ENCODE peak calls at places on chromosomes 13 and 19, in four cellular contexts. R is HepG2, F is GM12878, B is K562. K is an unnamed sample.

GRCh38 chr13:109576331-109576813 is 210.0 kb downstream of the IRS2 start:
- DNase-seq in B (no peak), F (no peak), R (no peak), K (no peak)

GRCh38 chr19:46621191-46622117 is 3.4 kb downstream of the PTGIR start:
- DNase-seq in B (no peak), R (no peak), F (no peak), K (no peak)

GRCh38 chr13:58852076-58852475 is 1220.5 kb downstream of the PCDH17 start:
- DNase-seq in F (no peak), R (no peak), B (no peak), K (peak)

GRCh38 chr13:93966267-93966936 is 513.1 kb downstream of the DCT start:
- DNase-seq in F (no peak), B (no peak), R (peak), K (no peak)

GRCh38 chr13:50911051-50911690 is 1.6 kb downstream of the RNASEH2B start:
- DNase-seq in R (peak), F (no peak), B (peak), K (peak)

GRCh38 chr19:36041831-36042230 is 9.2 kb upstream of the CLIP3 start:
- DNase-seq in F (no peak), R (peak), B (no peak), K (peak)

GRCh38 chr13:93233997-93234416 is 7.4 kb downstream of the GPC6 start:
- DNase-seq in F (no peak), B (no peak), R (peak), K (no peak)

GRCh38 chr19:4278926-4279529 is at the start of gene SHD:
- DNase-seq in B (peak), R (no peak), F (no peak), K (no peak)

GRCh38 chr19:5976768-5977167 is 1.2 kb downstream of the RANBP3 start:
- DNase-seq in B (no peak), F (no peak), R (no peak), K (no peak)

GRCh38 chr19:12945479-12946091 is at the start of gene RAD23A:
- DNase-seq in R (peak), B (peak), F (peak), K (peak)

GRCh38 chr13:91722267-91722884 is 324.0 kb downstream of the GPC5 start:
- DNase-seq in B (peak), F (no peak), R (no peak), K (peak)

GRCh38 chr13:87669379-87669978 is 1.7 kb upstream of the SLITRK5 start:
- DNase-seq in F (no peak), R (peak), B (no peak), K (peak)

GRCh38 chr13:98869408-98870090 is 108.3 kb downstream of the DOCK9 start:
- DNase-seq in B (peak), F (no peak), R (no peak), K (peak)

GRCh38 chr13:42876810-42877550 is 95.6 kb downstream of the FAM216B start:
- DNase-seq in F (no peak), R (no peak), B (no peak), K (no peak)

GRCh38 chr13:97241761-97242160 is 19.6 kb downstream of the MBNL2 start:
- DNase-seq in R (no peak), B (no peak), F (no peak), K (peak)

GRCh38 chr19:58535857-58536256 is 8.0 kb upstream of the TRIM28 start:
- DNase-seq in B (no peak), R (no peak), F (no peak), K (no peak)

GRCh38 chr19:17974551-17974950 is 7.6 kb downstream of the KCNN1 start:
- DNase-seq in B (no peak), R (no peak), F (no peak), K (no peak)

GRCh38 chr13:102131246-102131645 is 270.6 kb downstream of the FGF14 start:
- DNase-seq in B (no peak), F (no peak), R (no peak), K (no peak)

GRCh38 chr13:99280166-99280565 is 22.0 kb upstream of the GPR18 start:
- DNase-seq in F (no peak), R (no peak), B (no peak), K (no peak)

GRCh38 chr13:106400282-106400681 is 135.2 kb downstream of the EFNB2 start:
- DNase-seq in B (no peak), F (no peak), R (no peak), K (no peak)

GRCh38 chr13:41136396-41137031 is 3.9 kb upstream of the KBTBD6 start:
- DNase-seq in R (no peak), F (no peak), B (peak), K (no peak)

GRCh38 chr19:6718111-6718740 is 2.2 kb downstream of the C3 start:
- DNase-seq in B (peak), R (no peak), F (no peak), K (no peak)

GRCh38 chr13:21744149-21744548 is 73.3 kb downstream of the FGF9 start:
- DNase-seq in R (no peak), B (no peak), F (no peak), K (no peak)

GRCh38 chr19:48487944-48488343 is 18.8 kb downstream of the CYTH2 start:
- DNase-seq in R (peak), B (no peak), F (no peak), K (peak)

GRCh38 chr19:1102407-1103106 is 1.2 kb upstream of the GPX4 start:
- DNase-seq in F (peak), B (no peak), R (peak), K (peak)

GRCh38 chr13:50990540-50991506 is 81.2 kb downstream of the RNASEH2B start:
- DNase-seq in B (no peak), F (no peak), R (no peak), K (peak)

GRCh38 chr13:112873851-112874750 is 94.9 kb upstream of the MCF2L start:
- DNase-seq in B (peak), R (peak), F (no peak), K (peak)

GRCh38 chr13:33369073-33369472 is 83.5 kb upstream of the STARD13 start:
- DNase-seq in F (no peak), R (no peak), B (no peak), K (no peak)

GRCh38 chr19:12156254-12157058 is at the start of gene ZNF625:
- DNase-seq in B (no peak), F (peak), R (peak), K (peak)

GRCh38 chr13:44293908-44294735 is 79.5 kb upstream of the SERP2 start:
- DNase-seq in B (no peak), F (no peak), R (no peak), K (peak)

GRCh38 chr19:18340237-18340989 is at the start of gene PGPEP1:
- DNase-seq in B (peak), F (no peak), R (no peak), K (peak)

GRCh38 chr19:2762783-2763496 is 20.1 kb downstream of the SGTA start:
- DNase-seq in B (no peak), R (no peak), F (no peak), K (no peak)

GRCh38 chr19:49705919-49706318 is 15.0 kb downstream of the CPT1C start:
- DNase-seq in B (no peak), F (no peak), R (no peak), K (no peak)

GRCh38 chr19:9528757-9529336 is 9.6 kb downstream of the ZNF426 start:
- DNase-seq in F (no peak), B (no peak), R (no peak), K (peak)

GRCh38 chr13:98171806-98172569 is 5.1 kb downstream of the RNF113B start:
- DNase-seq in F (no peak), B (no peak), R (no peak), K (peak)

GRCh38 chr13:111423168-111423785 is 102.8 kb downstream of the TEX29 start:
- DNase-seq in R (no peak), B (no peak), F (no peak), K (no peak)

GRCh38 chr13:37460211-37460610 is 138.4 kb downstream of the POSTN start:
- DNase-seq in F (no peak), R (no peak), B (no peak), K (no peak)

GRCh38 chr13:21130116-21130515 is 46.2 kb downstream of the SKA3 start:
- DNase-seq in B (no peak), R (no peak), F (no peak), K (no peak)

GRCh38 chr19:51337861-51338562 is 3.9 kb downstream of the VSIG10L start:
- DNase-seq in B (no peak), R (no peak), F (no peak), K (no peak)

GRCh38 chr19:51339313-51339686 is 2.6 kb downstream of the VSIG10L start:
- DNase-seq in B (peak), F (no peak), R (no peak), K (no peak)

GRCh38 chr19:51341066-51341465 is 873 bp downstream of the VSIG10L start:
- DNase-seq in B (no peak), R (no peak), F (no peak), K (no peak)

GRCh38 chr19:51338563-51339312 is 3.2 kb downstream of the VSIG10L start:
- DNase-seq in B (peak), F (peak), R (peak), K (peak)

DNA sequence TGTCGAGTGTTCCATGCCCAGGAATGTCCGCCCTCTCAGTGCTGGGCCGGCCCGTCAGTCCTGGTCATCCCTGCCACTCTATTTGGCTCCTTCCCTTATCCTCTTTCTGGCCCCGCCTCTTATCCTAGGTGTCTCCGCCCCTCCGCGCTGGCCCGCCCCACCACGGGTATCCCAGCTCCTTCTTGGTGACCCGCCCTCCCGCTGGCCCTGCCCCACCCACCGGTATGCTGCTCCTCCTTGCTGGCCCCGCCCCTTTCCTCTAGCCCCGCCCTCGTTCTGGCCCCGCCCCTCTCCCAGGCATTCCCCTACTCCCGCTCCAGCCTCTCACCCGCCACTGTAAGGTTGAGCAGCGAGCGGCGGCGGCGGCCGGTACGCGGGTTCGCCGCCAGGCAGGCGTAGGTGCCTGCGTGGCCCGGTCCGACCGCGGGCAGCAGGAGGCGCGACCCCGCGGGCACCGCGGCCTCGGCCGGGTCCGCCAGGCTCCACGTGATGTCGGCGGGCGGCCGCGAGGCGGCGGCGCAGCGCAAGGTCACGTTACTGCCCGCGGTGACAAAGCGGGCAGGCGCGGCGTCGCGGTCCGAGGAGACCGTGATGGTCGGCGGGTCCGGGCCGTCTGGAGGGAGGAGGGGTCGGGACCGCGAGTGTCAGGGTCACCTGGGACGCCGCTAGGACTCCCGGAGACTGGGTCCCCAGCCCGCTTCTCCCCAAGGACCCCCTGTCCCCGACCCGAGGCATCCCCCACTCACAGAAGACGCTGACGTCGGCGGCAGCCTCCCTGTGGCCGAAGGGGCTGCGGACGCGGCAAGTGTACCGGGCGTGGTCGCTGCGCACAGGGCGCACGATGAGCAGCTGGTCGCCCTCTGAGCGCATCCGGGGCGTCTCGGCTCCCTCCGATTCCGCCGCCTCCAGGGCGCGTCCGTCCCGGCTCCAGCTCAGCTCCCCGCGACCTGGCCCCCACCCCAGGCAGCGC is 2.0 kb downstream of the VSIG10L start:
- DNase-seq in F (peak), R (peak), B (peak), K (peak)
- TF ChIP-seq POLR2AphosphoS5 in F (no peak), R (peak), B (peak), K (peak)

DNA sequence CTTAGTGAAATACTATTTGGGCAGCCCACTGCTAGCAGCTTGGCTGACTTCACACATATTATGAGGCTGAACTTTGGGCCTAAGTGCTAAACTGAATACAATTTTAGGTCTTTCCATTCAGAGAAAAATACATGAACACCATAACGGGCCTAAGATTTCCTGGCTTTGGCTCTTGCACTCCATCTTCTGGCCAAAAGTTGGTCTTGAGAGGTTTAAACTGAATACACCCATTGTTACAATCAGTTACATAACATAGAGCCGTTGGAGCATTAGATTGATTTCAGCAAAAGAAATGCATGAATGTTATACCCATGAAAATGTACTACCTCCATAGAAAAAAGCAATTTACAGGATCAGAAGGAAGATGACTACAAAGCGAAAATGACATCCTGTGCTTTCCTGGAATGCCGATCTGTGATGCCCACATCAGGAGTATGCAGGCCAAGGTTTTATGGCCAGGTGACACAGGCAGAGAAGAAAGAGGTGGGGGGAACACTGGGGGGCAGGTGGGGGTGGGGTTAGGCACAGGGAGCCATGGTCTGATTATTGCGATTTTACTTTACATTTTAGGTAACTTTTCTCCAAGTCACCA is 11.1 kb upstream of the SHISA2 start:
- DNase-seq in R (peak), B (no peak), F (no peak), K (peak)
- TF ChIP-seq CTCF in R (peak), B (peak), F (peak), K (peak)

GRCh38 chr13:108227651-108228272 is 9.6 kb downstream of the ABHD13 start:
- DNase-seq in B (no peak), R (peak), F (no peak), K (peak)
- TF ChIP-seq MYC in B (no peak), R (no peak), F (no peak), K (no peak)

GRCh38 chr13:114328595-114328994 is 14.3 kb downstream of the CHAMP1 start:
- DNase-seq in B (no peak), R (no peak), F (no peak), K (no peak)

GRCh38 chr13:114325729-114326128 is 11.4 kb downstream of the CHAMP1 start:
- DNase-seq in R (no peak), F (no peak), B (no peak), K (no peak)

GRCh38 chr13:114324334-114324733 is 10.0 kb downstream of the CHAMP1 start:
- DNase-seq in R (no peak), B (no peak), F (no peak), K (no peak)

GRCh38 chr13:114323349-114323748 is 9.0 kb downstream of the CHAMP1 start:
- DNase-seq in F (no peak), B (no peak), R (no peak), K (no peak)

GRCh38 chr13:114328034-114328433 is 13.7 kb downstream of the CHAMP1 start:
- DNase-seq in R (no peak), B (no peak), F (no peak), K (no peak)
- TF ChIP-seq POLR2AphosphoS5 in R (no peak), B (no peak), F (no peak), K (no peak)